ENCODE peak calls at places on chromosomes 6 and 20, in four cellular contexts. One of them, this sample, is unnamed.

GRCh38 chr6:137427670-137428290 is 66.4 kb downstream of the OLIG3 start:
- DNase-seq in tibial artery: no peak
- DNase-seq in GM13977: no peak
- DNase-seq in A549: no peak
- DNase-seq in this sample: no peak

GRCh38 chr6:129032602-129033001 is 149.7 kb downstream of the LAMA2 start:
- DNase-seq in tibial artery: peak
- DNase-seq in GM13977: no peak
- DNase-seq in A549: no peak
- DNase-seq in this sample: no peak

GRCh38 chr6:136607932-136608772 is 57.9 kb upstream of the MAP7 start:
- DNase-seq in tibial artery: peak
- DNase-seq in GM13977: peak
- DNase-seq in A549: peak
- DNase-seq in this sample: peak

GRCh38 chr20:24963672-24964517 is 14.8 kb downstream of the CST7 start:
- DNase-seq in tibial artery: no peak
- DNase-seq in GM13977: no peak
- DNase-seq in A549: no peak
- DNase-seq in this sample: no peak

GRCh38 chr20:57282691-57283361 is 16.4 kb upstream of the BMP7 start:
- DNase-seq in tibial artery: no peak
- DNase-seq in GM13977: no peak
- DNase-seq in A549: no peak
- DNase-seq in this sample: no peak

GRCh38 chr6:72260489-72260888 is 361.4 kb upstream of the KCNQ5 start:
- DNase-seq in tibial artery: no peak
- DNase-seq in GM13977: no peak
- DNase-seq in A549: no peak
- DNase-seq in this sample: no peak

GRCh38 chr6:3068329-3069223 is at the start of gene RIPK1:
- DNase-seq in tibial artery: peak
- DNase-seq in GM13977: peak
- DNase-seq in A549: peak
- DNase-seq in this sample: peak

GRCh38 chr20:45254867-45255266 is 503 bp upstream of the SLPI start:
- DNase-seq in tibial artery: no peak
- DNase-seq in GM13977: peak
- DNase-seq in A549: peak
- DNase-seq in this sample: no peak

GRCh38 chr6:19896580-19897010 is 59.4 kb downstream of the ID4 start:
- DNase-seq in tibial artery: no peak
- DNase-seq in GM13977: no peak
- DNase-seq in A549: no peak
- DNase-seq in this sample: no peak

GRCh38 chr6:16634855-16635254 is 126.4 kb downstream of the ATXN1 start:
- DNase-seq in tibial artery: no peak
- DNase-seq in GM13977: no peak
- DNase-seq in A549: no peak
- DNase-seq in this sample: no peak

GRCh38 chr20:49344975-49345374 is 67.1 kb upstream of the ZNFX1 start:
- DNase-seq in tibial artery: peak
- DNase-seq in GM13977: no peak
- DNase-seq in A549: peak
- DNase-seq in this sample: no peak

GRCh38 chr6:110232456-110232855 is 52.2 kb downstream of the CDC40 start:
- DNase-seq in tibial artery: no peak
- DNase-seq in GM13977: no peak
- DNase-seq in A549: no peak
- DNase-seq in this sample: no peak

GRCh38 chr20:4090756-4091331 is 75.5 kb upstream of the RNF24 start:
- DNase-seq in tibial artery: no peak
- DNase-seq in GM13977: no peak
- DNase-seq in A549: peak
- DNase-seq in this sample: no peak

GRCh38 chr20:14334306-14334930 is 3.0 kb downstream of the FLRT3 start:
- DNase-seq in tibial artery: no peak
- DNase-seq in GM13977: no peak
- DNase-seq in A549: peak
- DNase-seq in this sample: no peak

GRCh38 chr6:154995241-154996162 is at the start of gene TIAM2:
- DNase-seq in tibial artery: no peak
- DNase-seq in GM13977: peak
- DNase-seq in A549: peak
- DNase-seq in this sample: no peak

GRCh38 chr20:44908987-44909871 is 631 bp upstream of the PABPC1L start:
- DNase-seq in tibial artery: no peak
- DNase-seq in GM13977: no peak
- DNase-seq in A549: no peak
- DNase-seq in this sample: no peak

GRCh38 chr6:106128981-106129761 is 43.0 kb downstream of the PRDM1 start:
- DNase-seq in tibial artery: no peak
- DNase-seq in GM13977: no peak
- DNase-seq in A549: peak
- DNase-seq in this sample: no peak

GRCh38 chr6:121584591-121585369 is 149.3 kb downstream of the GJA1 start:
- DNase-seq in tibial artery: no peak
- DNase-seq in GM13977: no peak
- DNase-seq in A549: no peak
- DNase-seq in this sample: no peak

GRCh38 chr6:25066593-25066992 is 130.8 kb upstream of the RIPOR2 start:
- DNase-seq in tibial artery: no peak
- DNase-seq in GM13977: no peak
- DNase-seq in A549: no peak
- DNase-seq in this sample: no peak

GRCh38 chr6:26129656-26130055 is 42.4 kb downstream of the HFE start:
- DNase-seq in tibial artery: no peak
- DNase-seq in GM13977: no peak
- DNase-seq in A549: no peak
- DNase-seq in this sample: no peak

GRCh38 chr6:10809098-10809497 is 29.2 kb downstream of the MAK start:
- DNase-seq in tibial artery: no peak
- DNase-seq in GM13977: no peak
- DNase-seq in A549: no peak
- DNase-seq in this sample: no peak

DNA sequence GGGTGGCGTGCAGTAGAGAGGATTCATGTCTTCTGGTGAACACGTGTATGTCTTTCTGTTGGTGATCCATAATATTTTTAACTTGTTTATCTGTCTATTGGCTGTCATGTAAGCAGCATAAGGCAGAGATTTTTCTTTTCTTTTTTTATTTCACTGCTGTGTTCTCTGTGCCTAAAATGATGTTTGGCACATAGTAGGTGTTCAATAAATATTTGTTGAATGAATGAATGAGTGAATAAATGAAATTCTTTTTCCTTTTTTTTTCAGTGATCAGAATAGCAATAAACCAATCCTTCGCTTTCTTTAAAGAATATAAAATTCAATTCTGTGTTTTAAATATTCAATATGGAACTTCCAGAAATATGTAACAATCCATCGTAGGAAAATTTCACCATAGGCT is 30.0 kb downstream of the MAK start:
- DNase-seq in tibial artery: no peak
- DNase-seq in GM13977: no peak
- DNase-seq in A549: no peak
- DNase-seq in this sample: no peak
- TF ChIP-seq CTCF in tibial artery: no peak
- TF ChIP-seq CTCF in GM13977: no peak
- TF ChIP-seq CTCF in A549: no peak
- TF ChIP-seq CTCF in this sample: no peak

GRCh38 chr6:43359831-43360230 is 9.6 kb downstream of the ZNF318 start:
- DNase-seq in tibial artery: no peak
- DNase-seq in GM13977: no peak
- DNase-seq in A549: no peak
- DNase-seq in this sample: no peak

GRCh38 chr6:43359381-43359780 is 10.1 kb downstream of the ZNF318 start:
- DNase-seq in tibial artery: no peak
- DNase-seq in GM13977: no peak
- DNase-seq in A549: no peak
- DNase-seq in this sample: no peak

GRCh38 chr6:43361269-43361668 is 8.2 kb downstream of the ZNF318 start:
- DNase-seq in tibial artery: no peak
- DNase-seq in GM13977: no peak
- DNase-seq in A549: no peak
- DNase-seq in this sample: no peak

DNA sequence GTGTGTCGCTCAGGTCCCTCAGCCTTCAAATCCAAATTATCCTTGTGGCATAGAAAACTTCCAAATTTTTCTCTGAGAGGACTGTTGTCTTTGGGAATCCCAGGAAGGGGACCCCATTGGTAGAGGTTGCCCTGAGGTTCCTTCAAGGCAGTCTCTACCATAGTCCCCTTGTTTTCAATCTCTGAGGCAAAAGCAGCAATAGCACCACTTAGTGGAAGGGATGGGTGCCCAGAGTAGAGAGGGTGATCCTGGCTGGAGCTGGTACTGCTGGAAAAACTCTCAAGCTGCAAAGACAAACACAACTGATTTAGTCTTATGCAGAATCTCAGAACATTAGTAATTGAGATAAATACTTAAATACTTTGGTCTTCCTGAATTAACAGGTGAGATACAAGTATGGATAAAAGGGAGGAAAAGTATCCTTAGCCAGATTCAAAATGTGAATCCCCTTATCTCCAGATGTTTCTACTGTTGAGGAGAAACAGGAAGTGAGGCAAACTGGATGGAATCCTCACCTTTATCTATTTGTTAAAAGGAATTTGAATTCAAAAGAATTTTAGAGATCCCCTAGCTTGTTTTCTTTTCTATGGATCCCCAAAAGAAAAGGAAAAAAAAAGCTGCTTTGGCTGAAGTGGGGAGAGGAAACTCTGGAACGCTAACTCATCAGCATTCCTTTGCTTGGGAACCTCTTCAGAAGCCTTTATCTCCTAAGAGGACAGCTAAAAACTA is 13.4 kb downstream of the ZNF318 start:
- DNase-seq in tibial artery: no peak
- DNase-seq in GM13977: no peak
- DNase-seq in A549: peak
- DNase-seq in this sample: no peak
- TF ChIP-seq CTCF in tibial artery: no peak
- TF ChIP-seq CTCF in GM13977: peak
- TF ChIP-seq CTCF in A549: peak
- TF ChIP-seq CTCF in this sample: no peak

DNA sequence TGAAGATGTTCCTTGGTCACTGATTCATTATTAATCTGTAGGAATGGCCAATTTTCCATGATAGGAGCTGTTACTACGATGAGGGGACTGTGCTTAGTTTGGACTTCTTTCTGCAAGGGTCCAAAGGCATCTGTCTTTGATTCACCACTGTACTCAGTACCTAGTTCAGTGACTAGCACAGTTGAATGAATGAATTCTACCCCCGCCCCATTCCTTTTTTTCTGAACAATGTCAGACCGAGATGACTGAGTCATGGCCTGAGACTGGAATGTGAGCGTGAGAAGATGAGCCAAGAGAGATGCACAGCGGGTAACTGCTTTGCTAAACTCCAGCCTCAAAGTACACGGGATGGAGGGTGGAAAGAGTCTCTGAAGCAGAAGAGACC is 419 bp upstream of the SNHG17 start:
- DNase-seq in tibial artery: no peak
- DNase-seq in GM13977: no peak
- DNase-seq in A549: no peak
- DNase-seq in this sample: no peak
- TF ChIP-seq CTCF in tibial artery: no peak
- TF ChIP-seq CTCF in GM13977: peak
- TF ChIP-seq CTCF in A549: no peak
- TF ChIP-seq CTCF in this sample: no peak

DNA sequence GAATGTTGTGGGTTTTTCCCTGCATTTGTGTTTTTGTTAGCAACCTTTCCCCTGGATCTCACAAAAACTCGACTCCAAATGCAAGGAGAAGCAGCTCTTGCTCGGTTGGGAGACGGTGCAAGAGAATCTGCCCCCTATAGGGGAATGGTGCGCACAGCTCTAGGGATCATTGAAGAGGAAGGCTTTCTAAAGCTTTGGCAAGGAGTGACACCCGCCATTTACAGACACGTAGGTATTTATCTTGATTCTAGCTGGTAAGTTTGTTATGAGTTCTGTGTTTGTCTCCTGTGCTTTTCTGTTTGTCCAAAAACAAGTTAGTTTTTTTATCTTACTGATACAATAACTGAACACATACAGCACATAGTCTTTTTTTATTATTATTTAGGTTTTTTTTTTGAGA is 3.0 kb downstream of the SLC25A27 start:
- DNase-seq in tibial artery: no peak
- DNase-seq in GM13977: no peak
- DNase-seq in A549: peak
- DNase-seq in this sample: no peak
- TF ChIP-seq CTCF in tibial artery: no peak
- TF ChIP-seq CTCF in GM13977: no peak
- TF ChIP-seq CTCF in A549: peak
- TF ChIP-seq CTCF in this sample: no peak

DNA sequence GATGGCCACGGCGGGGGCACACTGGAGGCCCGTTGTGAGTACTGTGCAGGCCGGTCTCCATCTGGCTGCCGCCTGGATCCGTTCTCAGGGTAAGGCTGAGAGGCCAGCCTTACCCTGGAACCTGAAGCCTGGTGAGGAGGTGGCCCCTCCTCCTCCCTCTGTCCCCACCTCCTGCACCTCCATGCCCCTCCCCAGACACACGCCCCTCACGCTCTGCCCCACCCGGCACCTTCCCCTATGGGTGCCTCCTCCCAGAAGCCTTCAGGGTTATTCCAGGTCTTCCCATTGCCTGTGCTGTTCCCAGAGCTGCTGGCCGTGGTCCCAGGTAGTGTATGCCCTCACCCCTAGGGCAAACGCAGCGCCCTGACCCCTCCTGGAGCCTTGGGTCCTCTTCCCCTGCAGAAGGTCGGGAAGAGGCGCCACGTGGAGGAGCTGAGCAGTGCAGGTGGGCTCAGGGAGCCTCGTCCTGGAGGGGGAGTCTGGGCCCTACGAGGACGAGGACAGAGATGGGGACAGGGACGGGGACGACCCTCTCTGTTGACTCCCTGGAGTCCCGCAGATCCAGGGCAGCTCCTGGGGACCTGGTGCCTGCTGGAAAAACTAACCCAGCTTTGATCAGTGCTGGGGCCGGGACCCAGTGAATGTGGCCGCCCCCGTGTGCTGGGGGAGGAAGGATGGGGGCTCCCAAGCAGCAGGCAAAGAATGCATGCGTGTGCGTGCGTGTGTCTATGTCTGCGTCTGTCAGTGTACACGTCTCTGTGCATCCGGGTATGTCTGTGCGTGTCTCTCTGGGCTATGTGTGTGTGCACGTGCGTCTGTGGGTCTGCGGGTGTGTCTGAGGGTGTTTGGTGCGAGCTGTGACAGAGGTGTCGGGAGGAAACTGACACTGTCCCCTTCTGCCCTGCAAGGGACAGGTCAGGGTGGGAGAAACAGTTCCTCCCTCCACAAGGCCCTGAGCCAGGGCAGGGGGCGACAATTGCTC is 8.2 kb upstream of the HRH3 start:
- DNase-seq in tibial artery: no peak
- DNase-seq in GM13977: no peak
- DNase-seq in A549: no peak
- DNase-seq in this sample: no peak
- TF ChIP-seq CTCF in tibial artery: no peak
- TF ChIP-seq CTCF in GM13977: no peak
- TF ChIP-seq CTCF in A549: no peak
- TF ChIP-seq CTCF in this sample: no peak

This sample was measured in omental fat pad.